ENCODE peak calls at places on chromosomes 11 and 22, in six cellular contexts. One of them, this sample, is unnamed. For H3K4me1, the result is how much of the 10 kb centered on the place peaks cover.

GRCh38 chr11:62879554-62879953 is 1.1 kb upstream of the SLC3A2 start:
- DNase-seq in pancreas: no peak
- DNase-seq in CD8-positive, alpha-beta T cell: no peak
- DNase-seq in endothelial cell of umbilical vein: peak
- DNase-seq in upper lobe of right lung: no peak
- DNase-seq in neuronal stem cell: no peak
- DNase-seq in this sample: no peak

GRCh38 chr11:720642-721346 is 14.8 kb downstream of the EPS8L2 start:
- DNase-seq in pancreas: peak
- DNase-seq in CD8-positive, alpha-beta T cell: no peak
- DNase-seq in endothelial cell of umbilical vein: no peak
- DNase-seq in upper lobe of right lung: no peak
- DNase-seq in neuronal stem cell: peak
- DNase-seq in this sample: peak

GRCh38 chr22:39292002-39292401 is 27.4 kb downstream of the RPL3 start:
- DNase-seq in pancreas: peak
- DNase-seq in CD8-positive, alpha-beta T cell: no peak
- DNase-seq in endothelial cell of umbilical vein: no peak
- DNase-seq in upper lobe of right lung: no peak
- DNase-seq in neuronal stem cell: no peak
- DNase-seq in this sample: no peak

GRCh38 chr11:6663794-6664478 is 8.3 kb upstream of the DCHS1 start:
- DNase-seq in pancreas: no peak
- DNase-seq in CD8-positive, alpha-beta T cell: no peak
- DNase-seq in endothelial cell of umbilical vein: no peak
- DNase-seq in upper lobe of right lung: no peak
- DNase-seq in neuronal stem cell: no peak
- DNase-seq in this sample: no peak

GRCh38 chr11:14373941-14374646 is 15.1 kb upstream of the RRAS2 start:
- DNase-seq in pancreas: no peak
- DNase-seq in CD8-positive, alpha-beta T cell: no peak
- DNase-seq in endothelial cell of umbilical vein: peak
- DNase-seq in upper lobe of right lung: no peak
- DNase-seq in neuronal stem cell: no peak
- DNase-seq in this sample: peak

GRCh38 chr11:16805942-16806341 is 67.5 kb downstream of the C11orf58 start:
- DNase-seq in pancreas: no peak
- DNase-seq in CD8-positive, alpha-beta T cell: no peak
- DNase-seq in endothelial cell of umbilical vein: no peak
- DNase-seq in upper lobe of right lung: no peak
- DNase-seq in neuronal stem cell: no peak
- DNase-seq in this sample: no peak

GRCh38 chr11:11841121-11841604 is 609 bp upstream of the USP47 start:
- DNase-seq in pancreas: no peak
- DNase-seq in CD8-positive, alpha-beta T cell: no peak
- DNase-seq in endothelial cell of umbilical vein: no peak
- DNase-seq in upper lobe of right lung: peak
- DNase-seq in neuronal stem cell: no peak
- DNase-seq in this sample: peak

GRCh38 chr22:42958937-42959336 is 56.0 kb downstream of the PACSIN2 start:
- DNase-seq in pancreas: no peak
- DNase-seq in CD8-positive, alpha-beta T cell: no peak
- DNase-seq in endothelial cell of umbilical vein: no peak
- DNase-seq in upper lobe of right lung: no peak
- DNase-seq in neuronal stem cell: no peak
- DNase-seq in this sample: no peak

GRCh38 chr11:123255909-123256308 is 60.9 kb upstream of the CLMP start:
- DNase-seq in pancreas: no peak
- DNase-seq in CD8-positive, alpha-beta T cell: no peak
- DNase-seq in endothelial cell of umbilical vein: no peak
- DNase-seq in upper lobe of right lung: no peak
- DNase-seq in neuronal stem cell: peak
- DNase-seq in this sample: no peak

GRCh38 chr11:122803716-122804115 is 34.6 kb upstream of the CRTAM start:
- DNase-seq in pancreas: no peak
- DNase-seq in CD8-positive, alpha-beta T cell: no peak
- DNase-seq in endothelial cell of umbilical vein: no peak
- DNase-seq in upper lobe of right lung: no peak
- DNase-seq in neuronal stem cell: no peak
- DNase-seq in this sample: no peak

GRCh38 chr22:28154856-28155255 is 235.8 kb upstream of the PITPNB start:
- DNase-seq in pancreas: no peak
- DNase-seq in CD8-positive, alpha-beta T cell: no peak
- DNase-seq in endothelial cell of umbilical vein: no peak
- DNase-seq in upper lobe of right lung: no peak
- DNase-seq in neuronal stem cell: no peak
- DNase-seq in this sample: no peak

GRCh38 chr11:2752923-2753322 is 53.1 kb upstream of the KCNQ1OT1 start:
- DNase-seq in pancreas: peak
- DNase-seq in CD8-positive, alpha-beta T cell: no peak
- DNase-seq in endothelial cell of umbilical vein: no peak
- DNase-seq in upper lobe of right lung: peak
- DNase-seq in neuronal stem cell: no peak
- DNase-seq in this sample: no peak

GRCh38 chr11:65643971-65644370 is 6.1 kb downstream of the SIPA1 start:
- DNase-seq in pancreas: no peak
- DNase-seq in CD8-positive, alpha-beta T cell: no peak
- DNase-seq in endothelial cell of umbilical vein: no peak
- DNase-seq in upper lobe of right lung: no peak
- DNase-seq in neuronal stem cell: no peak
- DNase-seq in this sample: no peak

GRCh38 chr22:22395230-22395629 is 113.3 kb downstream of the ZNF280B start:
- DNase-seq in pancreas: no peak
- DNase-seq in CD8-positive, alpha-beta T cell: no peak
- DNase-seq in endothelial cell of umbilical vein: no peak
- DNase-seq in upper lobe of right lung: no peak
- DNase-seq in neuronal stem cell: no peak
- DNase-seq in this sample: no peak

GRCh38 chr11:12175694-12176241 is 65.4 kb downstream of the MICAL2 start:
- DNase-seq in pancreas: no peak
- DNase-seq in CD8-positive, alpha-beta T cell: no peak
- DNase-seq in endothelial cell of umbilical vein: peak
- DNase-seq in upper lobe of right lung: peak
- DNase-seq in neuronal stem cell: no peak
- DNase-seq in this sample: no peak

GRCh38 chr11:61791737-61792309 is 576 bp downstream of the TMEM258 start:
- DNase-seq in pancreas: no peak
- DNase-seq in CD8-positive, alpha-beta T cell: no peak
- DNase-seq in endothelial cell of umbilical vein: peak
- DNase-seq in upper lobe of right lung: no peak
- DNase-seq in neuronal stem cell: peak
- DNase-seq in this sample: peak

GRCh38 chr11:76693791-76694190 is 23.2 kb upstream of the LRRC32 start:
- DNase-seq in pancreas: no peak
- DNase-seq in CD8-positive, alpha-beta T cell: no peak
- DNase-seq in endothelial cell of umbilical vein: no peak
- DNase-seq in upper lobe of right lung: no peak
- DNase-seq in neuronal stem cell: no peak
- DNase-seq in this sample: no peak

GRCh38 chr22:47195156-47195675 is 432.8 kb downstream of the TBC1D22A start:
- DNase-seq in pancreas: peak
- DNase-seq in CD8-positive, alpha-beta T cell: no peak
- DNase-seq in endothelial cell of umbilical vein: no peak
- DNase-seq in upper lobe of right lung: peak
- DNase-seq in neuronal stem cell: no peak
- DNase-seq in this sample: no peak

GRCh38 chr11:1755344-1756023 is 5.1 kb upstream of the IFITM10 start:
- DNase-seq in pancreas: peak
- DNase-seq in CD8-positive, alpha-beta T cell: no peak
- DNase-seq in endothelial cell of umbilical vein: no peak
- DNase-seq in upper lobe of right lung: peak
- DNase-seq in neuronal stem cell: no peak
- DNase-seq in this sample: peak

GRCh38 chr11:72129381-72129780 is 6.1 kb upstream of the FOLR3 start:
- DNase-seq in pancreas: no peak
- DNase-seq in CD8-positive, alpha-beta T cell: no peak
- DNase-seq in endothelial cell of umbilical vein: no peak
- DNase-seq in upper lobe of right lung: no peak
- DNase-seq in neuronal stem cell: no peak
- DNase-seq in this sample: no peak

GRCh38 chr11:2844116-2844515 is 41.5 kb downstream of the CDKN1C start:
- DNase-seq in pancreas: peak
- DNase-seq in CD8-positive, alpha-beta T cell: no peak
- DNase-seq in endothelial cell of umbilical vein: no peak
- DNase-seq in upper lobe of right lung: no peak
- DNase-seq in neuronal stem cell: no peak
- DNase-seq in this sample: peak

GRCh38 chr11:111018571-111018970 is 227.0 kb upstream of the POU2AF2 start:
- DNase-seq in pancreas: no peak
- DNase-seq in CD8-positive, alpha-beta T cell: no peak
- DNase-seq in endothelial cell of umbilical vein: no peak
- DNase-seq in upper lobe of right lung: no peak
- DNase-seq in neuronal stem cell: no peak
- DNase-seq in this sample: no peak

DNA sequence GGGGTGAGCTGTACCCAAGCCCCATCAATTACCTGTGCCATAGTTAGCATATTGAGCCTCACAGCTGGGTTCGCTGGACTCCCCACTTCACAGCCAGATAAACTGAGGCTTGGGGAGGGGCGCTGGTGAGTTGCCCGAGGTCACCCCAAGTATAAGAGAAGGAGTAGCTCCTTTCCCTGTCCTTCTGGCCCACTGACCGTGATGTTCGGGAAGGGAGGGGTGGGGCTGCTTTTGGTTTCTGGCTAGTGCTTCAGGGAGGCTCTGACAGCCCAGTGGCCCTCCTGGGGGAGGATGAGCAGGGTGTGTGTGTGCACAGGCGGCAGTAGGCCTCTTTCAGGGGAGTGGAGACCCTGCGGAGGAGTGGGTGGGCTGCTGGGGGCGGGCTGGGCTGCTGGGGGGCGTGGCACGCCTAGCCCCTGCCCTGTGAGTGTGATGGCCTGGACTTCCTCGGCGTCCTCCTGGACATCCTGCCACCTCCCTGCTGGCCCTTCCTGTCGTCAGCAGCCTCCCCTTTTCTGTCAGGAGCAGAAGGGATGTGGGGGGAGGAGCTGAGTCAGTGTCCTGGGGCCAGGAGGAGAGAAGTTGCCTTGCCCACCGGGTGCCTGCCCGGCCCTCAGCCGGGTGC is 50.4 kb downstream of the TRIOBP start:
- DNase-seq in pancreas: no peak
- DNase-seq in CD8-positive, alpha-beta T cell: no peak
- DNase-seq in endothelial cell of umbilical vein: peak
- DNase-seq in upper lobe of right lung: no peak
- DNase-seq in neuronal stem cell: no peak
- DNase-seq in this sample: peak
- H3K4me1 ChIP-seq in pancreas: under half
- H3K4me1 ChIP-seq in CD8-positive, alpha-beta T cell: under half
- H3K4me1 ChIP-seq in endothelial cell of umbilical vein: half or more
- H3K4me1 ChIP-seq in upper lobe of right lung: half or more
- H3K4me1 ChIP-seq in neuronal stem cell: under half
- H3K4me1 ChIP-seq in this sample: under half

GRCh38 chr22:23836281-23836680 is 2.5 kb downstream of the DERL3 start:
- DNase-seq in pancreas: no peak
- DNase-seq in CD8-positive, alpha-beta T cell: no peak
- DNase-seq in endothelial cell of umbilical vein: no peak
- DNase-seq in upper lobe of right lung: no peak
- DNase-seq in neuronal stem cell: no peak
- DNase-seq in this sample: peak

GRCh38 chr22:23838686-23839468 is at the start of gene DERL3:
- DNase-seq in pancreas: peak
- DNase-seq in CD8-positive, alpha-beta T cell: peak
- DNase-seq in endothelial cell of umbilical vein: peak
- DNase-seq in upper lobe of right lung: peak
- DNase-seq in neuronal stem cell: peak
- DNase-seq in this sample: peak

GRCh38 chr22:23836692-23837495 is 1.9 kb downstream of the DERL3 start:
- DNase-seq in pancreas: peak
- DNase-seq in CD8-positive, alpha-beta T cell: no peak
- DNase-seq in endothelial cell of umbilical vein: no peak
- DNase-seq in upper lobe of right lung: no peak
- DNase-seq in neuronal stem cell: no peak
- DNase-seq in this sample: peak

GRCh38 chr22:23837496-23837859 is 1.3 kb downstream of the DERL3 start:
- DNase-seq in pancreas: peak
- DNase-seq in CD8-positive, alpha-beta T cell: no peak
- DNase-seq in endothelial cell of umbilical vein: no peak
- DNase-seq in upper lobe of right lung: no peak
- DNase-seq in neuronal stem cell: no peak
- DNase-seq in this sample: peak

GRCh38 chr22:23837911-23838685 is 708 bp downstream of the DERL3 start:
- DNase-seq in pancreas: peak
- DNase-seq in CD8-positive, alpha-beta T cell: no peak
- DNase-seq in endothelial cell of umbilical vein: no peak
- DNase-seq in upper lobe of right lung: no peak
- DNase-seq in neuronal stem cell: no peak
- DNase-seq in this sample: peak
- H3K4me1 ChIP-seq in pancreas: under half
- H3K4me1 ChIP-seq in CD8-positive, alpha-beta T cell: under half
- H3K4me1 ChIP-seq in endothelial cell of umbilical vein: under half
- H3K4me1 ChIP-seq in upper lobe of right lung: under half
- H3K4me1 ChIP-seq in neuronal stem cell: under half
- H3K4me1 ChIP-seq in this sample: under half

GRCh38 chr22:19879996-19880785 is 25.5 kb upstream of the GNB1L start:
- DNase-seq in pancreas: peak
- DNase-seq in CD8-positive, alpha-beta T cell: no peak
- DNase-seq in endothelial cell of umbilical vein: no peak
- DNase-seq in upper lobe of right lung: peak
- DNase-seq in neuronal stem cell: no peak
- DNase-seq in this sample: no peak

GRCh38 chr22:19879248-19879575 is 24.5 kb upstream of the GNB1L start:
- DNase-seq in pancreas: peak
- DNase-seq in CD8-positive, alpha-beta T cell: no peak
- DNase-seq in endothelial cell of umbilical vein: no peak
- DNase-seq in upper lobe of right lung: peak
- DNase-seq in neuronal stem cell: no peak
- DNase-seq in this sample: no peak

GRCh38 chr22:19878461-19879247 is 24.0 kb upstream of the GNB1L start:
- DNase-seq in pancreas: peak
- DNase-seq in CD8-positive, alpha-beta T cell: no peak
- DNase-seq in endothelial cell of umbilical vein: no peak
- DNase-seq in upper lobe of right lung: peak
- DNase-seq in neuronal stem cell: no peak
- DNase-seq in this sample: peak

GRCh38 chr22:19880786-19881569 is 26.3 kb upstream of the GNB1L start:
- DNase-seq in pancreas: no peak
- DNase-seq in CD8-positive, alpha-beta T cell: no peak
- DNase-seq in endothelial cell of umbilical vein: peak
- DNase-seq in upper lobe of right lung: peak
- DNase-seq in neuronal stem cell: peak
- DNase-seq in this sample: peak

GRCh38 chr22:19879651-19879995 is 24.9 kb upstream of the GNB1L start:
- DNase-seq in pancreas: no peak
- DNase-seq in CD8-positive, alpha-beta T cell: no peak
- DNase-seq in endothelial cell of umbilical vein: no peak
- DNase-seq in upper lobe of right lung: no peak
- DNase-seq in neuronal stem cell: no peak
- DNase-seq in this sample: peak
- H3K4me1 ChIP-seq in pancreas: under half
- H3K4me1 ChIP-seq in CD8-positive, alpha-beta T cell: under half
- H3K4me1 ChIP-seq in endothelial cell of umbilical vein: half or more
- H3K4me1 ChIP-seq in upper lobe of right lung: under half
- H3K4me1 ChIP-seq in neuronal stem cell: under half
- H3K4me1 ChIP-seq in this sample: under half

DNA sequence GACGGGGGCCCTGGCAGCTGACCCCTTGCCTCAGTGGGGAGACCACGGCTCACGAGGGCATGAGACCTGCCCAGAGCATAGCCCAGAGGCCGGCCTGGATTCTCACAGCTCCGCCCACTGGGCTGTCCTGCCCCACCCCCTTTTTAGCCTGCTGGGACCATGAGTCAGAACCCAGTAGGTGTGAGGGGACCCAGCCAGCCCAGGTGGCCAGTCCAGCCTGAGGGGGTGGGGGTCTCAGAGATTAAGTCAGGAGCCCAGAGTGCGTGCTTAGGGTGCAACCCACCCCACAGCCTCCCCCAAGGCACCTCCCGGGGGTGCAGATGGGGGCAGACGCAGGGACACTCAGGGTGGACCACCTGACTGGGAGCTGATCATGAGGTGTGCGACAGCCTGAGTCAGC is 40.1 kb upstream of the PPARA start:
- DNase-seq in pancreas: no peak
- DNase-seq in CD8-positive, alpha-beta T cell: no peak
- DNase-seq in endothelial cell of umbilical vein: no peak
- DNase-seq in upper lobe of right lung: no peak
- DNase-seq in neuronal stem cell: no peak
- DNase-seq in this sample: no peak
- H3K4me1 ChIP-seq in pancreas: under half
- H3K4me1 ChIP-seq in CD8-positive, alpha-beta T cell: under half
- H3K4me1 ChIP-seq in endothelial cell of umbilical vein: under half
- H3K4me1 ChIP-seq in upper lobe of right lung: half or more
- H3K4me1 ChIP-seq in neuronal stem cell: under half
- H3K4me1 ChIP-seq in this sample: half or more